ENCODE peak calls at places on chromosomes 5 and 9, in five cellular contexts. K is BE2C, C is IMR-90, J is mucosa of descending colon, B is astrocyte of the spinal cord. I is an unnamed sample.

GRCh38 chr9:123763910-123764588 is 165.9 kb downstream of the DENND1A start:
- DNase-seq in K (no peak), J (no peak), B (peak; percentile 60), C (peak; percentile 84), I (peak; percentile 82)

GRCh38 chr9:135137398-135137832 is 49.9 kb downstream of the OLFM1 start:
- DNase-seq in C (no peak), J (no peak), K (peak; percentile 82), B (no peak), I (peak; percentile 30)

GRCh38 chr9:30800421-30800820 is 1584.0 kb upstream of the ACO1 start:
- DNase-seq in J (no peak), K (no peak), C (no peak), B (no peak), I (no peak)

GRCh38 chr9:131258698-131259431 is 17.4 kb downstream of the FAM78A start:
- DNase-seq in J (no peak), C (no peak), B (no peak), K (no peak), I (no peak)

GRCh38 chr5:151772029-151772867 is 494 bp downstream of the G3BP1 start:
- DNase-seq in C (no peak), B (peak; percentile 24), K (peak; percentile 40), J (peak; percentile 66), I (no peak)

GRCh38 chr9:3863686-3864085 is 337.9 kb upstream of the RFX3 start:
- DNase-seq in K (no peak), B (peak; percentile 51), C (peak; percentile 24), J (no peak), I (peak; percentile 16)

GRCh38 chr5:24644757-24645156 is at the start of gene CDH10:
- DNase-seq in C (no peak), B (peak; percentile 54), J (no peak), K (peak; percentile 86), I (peak; percentile 25)

GRCh38 chr9:87684627-87685204 is 41.2 kb upstream of the CTSL start:
- DNase-seq in J (peak; percentile 73), K (peak; percentile 56), C (peak; percentile 24), B (no peak), I (peak; percentile 19)

GRCh38 chr5:124658867-124659557 is 87.4 kb downstream of the ZNF608 start:
- DNase-seq in J (no peak), B (no peak), C (no peak), K (peak; percentile 37), I (no peak)

GRCh38 chr5:175576096-175576495 is 81.8 kb upstream of the HRH2 start:
- DNase-seq in J (no peak), C (no peak), B (no peak), K (no peak), I (no peak)

GRCh38 chr9:89593776-89594427 is 10.9 kb upstream of the GADD45G start:
- DNase-seq in K (peak; percentile 75), C (peak; percentile 7), J (peak; percentile 71), B (peak; percentile 13), I (no peak)

GRCh38 chr9:88187631-88188030 is 49.4 kb upstream of the SPATA31C2 start:
- DNase-seq in C (peak; percentile 37), J (no peak), B (no peak), K (no peak), I (peak; percentile 76)

GRCh38 chr9:91820949-91821880 is 128.8 kb downstream of the ROR2 start:
- DNase-seq in B (no peak), J (no peak), C (peak; percentile 35), K (no peak), I (peak; percentile 36)

GRCh38 chr5:104352954-104353353 is 790.4 kb upstream of the NUDT12 start:
- DNase-seq in C (no peak), J (no peak), K (no peak), B (no peak), I (no peak)

GRCh38 chr5:76582252-76583162 is 40.7 kb downstream of the F2RL2 start:
- DNase-seq in K (no peak), J (no peak), C (peak; percentile 77), B (peak; percentile 48), I (no peak)

GRCh38 chr9:518540-518939 is 303.9 kb downstream of the DOCK8 start:
- DNase-seq in K (no peak), B (no peak), J (no peak), C (no peak), I (no peak)
- TF ChIP-seq CTCF in K (no peak), B (no peak), J (no peak), C (no peak), I (no peak)

DNA sequence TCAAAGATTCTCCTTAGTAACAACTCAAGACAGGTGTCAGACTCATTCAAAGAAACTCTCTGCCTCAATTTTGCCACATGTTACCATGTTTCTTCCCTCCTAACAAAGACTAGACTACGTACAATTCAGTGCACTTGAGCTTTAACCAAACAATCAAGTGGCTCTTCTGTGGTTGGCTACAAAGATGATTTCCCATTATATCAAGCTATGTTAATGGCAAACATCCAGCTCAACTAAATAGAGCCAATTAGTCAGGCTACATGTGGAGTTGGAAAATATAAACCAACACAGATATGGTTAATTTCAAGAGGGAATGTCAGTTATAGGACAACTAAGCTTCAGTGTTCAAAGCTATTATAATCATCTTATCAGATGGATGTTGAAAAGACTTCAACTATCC is 29.2 kb upstream of the ADRA1B start:
- DNase-seq in B (no peak), J (no peak), K (no peak), C (peak; percentile 15), I (no peak)
- H3K4me3 ChIP-seq in B (no peak overlapping the region), J (no peak overlapping the region), K (no peak overlapping the region), C (no peak overlapping the region), I (no peak overlapping the region)

DNA sequence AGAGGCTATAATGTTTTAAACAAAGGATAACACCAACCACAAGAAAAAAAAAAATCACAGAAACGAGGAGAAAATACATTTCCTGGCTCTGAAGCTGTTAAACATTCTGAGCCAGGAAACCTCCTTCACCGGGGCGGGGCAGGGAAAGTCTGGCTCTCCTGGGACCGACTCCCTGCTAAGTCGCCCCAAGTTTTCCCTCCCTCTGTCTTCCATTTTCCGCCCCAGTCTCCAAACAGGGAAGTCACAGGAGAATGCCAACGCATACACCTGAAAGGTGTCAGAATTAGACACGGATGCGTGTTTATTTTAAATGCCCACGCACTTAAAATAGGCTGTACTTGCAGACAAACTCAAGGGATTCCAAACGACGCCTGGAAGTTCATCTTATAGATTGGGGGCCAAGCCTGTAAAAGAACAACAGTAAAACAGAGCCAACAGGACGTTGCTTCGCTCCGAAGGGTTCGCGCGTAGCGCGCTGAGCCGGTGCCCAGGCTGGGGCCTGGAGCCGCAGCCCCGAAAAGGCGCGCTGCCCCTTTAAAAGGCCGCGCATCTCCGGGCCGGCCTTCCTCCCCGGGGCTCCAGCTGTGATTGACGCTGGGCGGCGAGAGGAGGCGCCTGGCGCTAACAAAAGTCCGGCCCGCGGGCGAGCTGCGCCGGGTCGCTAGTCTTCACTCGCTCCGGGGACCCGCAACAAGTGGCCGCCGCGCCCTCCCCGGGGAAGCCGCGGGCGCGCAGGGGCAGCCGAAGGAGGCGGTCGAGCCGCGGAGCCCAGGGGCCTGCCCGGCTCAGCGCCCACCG is at the start of gene FBXL7:
- DNase-seq in K (peak; percentile 90), B (peak; percentile 85), C (peak; percentile 75), J (peak; percentile 65), I (peak; percentile 77)
- TF ChIP-seq CTCF in K (no peak), B (peak; percentile 19), C (peak; percentile 39), J (no peak), I (peak; percentile 20)

GRCh38 chr5:177133845-177134652 is 476 bp downstream of the NSD1 start:
- DNase-seq in K (peak; percentile 70), J (peak; percentile 71), B (peak; percentile 58), C (peak; percentile 29), I (peak; percentile 49)
- H3K4me3 ChIP-seq in K (peak overlapping the region; percentile 89), J (peak overlapping the region; percentile 54), B (peak overlapping the region; percentile 54), C (peak overlapping the region; percentile 68), I (peak overlapping the region; percentile 62)

GRCh38 chr9:109463924-109464625 is 34.0 kb downstream of the PTPN3 start:
- DNase-seq in K (no peak), C (no peak), B (no peak), J (no peak), I (no peak)

GRCh38 chr9:109469646-109470358 is 28.3 kb downstream of the PTPN3 start:
- DNase-seq in K (peak; percentile 72), B (peak; percentile 80), J (peak; percentile 71), C (peak; percentile 80), I (peak; percentile 71)

GRCh38 chr9:109467936-109468335 is 30.2 kb downstream of the PTPN3 start:
- DNase-seq in K (no peak), J (no peak), C (peak; percentile 28), B (peak; percentile 29), I (no peak)

GRCh38 chr9:109468927-109469326 is 29.2 kb downstream of the PTPN3 start:
- DNase-seq in K (no peak), J (no peak), C (no peak), B (no peak), I (no peak)

DNA sequence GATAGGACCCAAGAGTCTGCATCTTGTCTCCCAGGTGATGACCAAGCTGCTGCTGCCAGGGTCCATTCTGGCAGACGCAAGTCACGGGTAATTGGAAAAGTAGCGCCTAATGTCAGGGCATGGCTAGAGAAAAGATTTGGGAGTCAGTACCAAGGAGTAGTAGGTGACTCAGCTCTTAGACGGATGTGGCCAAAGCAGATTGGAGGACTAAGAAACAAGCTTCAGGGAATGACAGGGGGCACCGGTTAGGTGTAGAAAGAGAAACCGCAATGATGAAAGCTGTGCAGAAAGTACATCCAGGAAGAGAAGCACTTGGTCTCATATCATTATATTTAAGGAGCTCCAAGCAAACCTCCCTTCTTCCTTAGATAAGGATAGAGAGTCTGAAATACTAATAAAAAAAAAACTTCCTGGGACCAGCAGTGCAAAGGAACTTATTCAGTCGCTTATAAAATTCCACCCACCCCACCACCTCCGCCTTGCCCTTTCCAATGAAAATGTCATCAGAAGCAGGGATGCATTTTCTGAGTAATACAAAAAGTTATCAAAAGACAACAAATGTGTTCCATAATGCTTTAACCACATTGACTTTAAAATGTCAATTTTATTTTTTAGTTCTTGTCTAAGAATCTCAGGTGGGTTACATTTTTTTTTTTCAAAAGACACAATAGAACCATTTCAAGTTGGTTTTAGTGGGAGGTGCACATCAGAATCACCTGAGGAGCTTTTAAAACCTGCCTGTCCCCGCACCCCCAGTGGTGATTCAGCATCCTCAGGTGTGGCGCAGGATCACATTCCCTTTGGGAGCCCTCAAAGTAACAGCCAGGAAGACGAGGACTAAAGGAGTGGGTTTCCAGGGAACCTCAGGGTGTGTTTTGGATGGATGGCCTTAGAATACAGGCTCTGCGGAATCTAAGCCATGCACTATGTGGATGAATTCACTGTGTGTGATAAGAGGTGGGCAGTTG is 31.2 kb downstream of the PTPN3 start:
- DNase-seq in J (no peak), B (peak; percentile 14), C (peak; percentile 3), K (no peak), I (no peak)
- TF ChIP-seq CTCF in J (no peak), B (no peak), C (no peak), K (no peak), I (no peak)